ENCODE peak calls at places on chromosomes 11 and 22, in four cellular contexts. Z is heart right ventricle, G is uterus, H is A673. U is an unnamed sample.

GRCh38 chr11:15826826-15827225 is 529.5 kb downstream of the SOX6 start:
- DNase-seq in Z (peak), G (no peak), H (peak), U (peak)

GRCh38 chr11:86688398-86689179 is 16.2 kb upstream of the ME3 start:
- DNase-seq in Z (no peak), G (no peak), H (no peak), U (peak)

GRCh38 chr11:7673724-7674434 is 579 bp upstream of the CYB5R2 start:
- DNase-seq in Z (peak), G (peak), H (no peak), U (peak)

GRCh38 chr11:73176892-73177155 is 34.7 kb upstream of the FCHSD2 start:
- DNase-seq in Z (no peak), G (no peak), H (no peak), U (no peak)

GRCh38 chr11:79052539-79052938 is 388.3 kb downstream of the TENM4 start:
- DNase-seq in Z (no peak), G (no peak), H (no peak), U (no peak)

GRCh38 chr11:18046116-18046777 is at the start of gene TPH1:
- DNase-seq in Z (peak), G (peak), H (no peak), U (peak)

GRCh38 chr11:43130616-43131015 is 181.2 kb upstream of the API5 start:
- DNase-seq in Z (no peak), G (no peak), H (peak), U (no peak)

GRCh38 chr11:78798567-78799170 is 224.0 kb upstream of the NARS2 start:
- DNase-seq in Z (peak), G (peak), H (peak), U (no peak)

GRCh38 chr11:111540114-111540920 is at the start of gene LAYN:
- DNase-seq in Z (peak), G (peak), H (peak), U (peak)

GRCh38 chr11:61602775-61603569 is 22.1 kb upstream of the SYT7 start:
- DNase-seq in Z (peak), G (peak), H (peak), U (no peak)

GRCh38 chr11:99066609-99067008 is 45.9 kb downstream of the CNTN5 start:
- DNase-seq in Z (no peak), G (no peak), H (peak), U (no peak)

GRCh38 chr11:10975287-10975721 is 117.5 kb upstream of the ZBED5 start:
- DNase-seq in Z (no peak), G (no peak), H (peak), U (no peak)

GRCh38 chr11:48063424-48063978 is 83.1 kb downstream of the PTPRJ start:
- DNase-seq in Z (no peak), G (peak), H (no peak), U (no peak)

GRCh38 chr11:74681686-74682651 is 49.3 kb downstream of the CHRDL2 start:
- DNase-seq in Z (peak), G (peak), H (no peak), U (no peak)

GRCh38 chr11:110432713-110433392 is 3.1 kb downstream of the FDX1 start:
- DNase-seq in Z (no peak), G (no peak), H (peak), U (no peak)

GRCh38 chr22:32204856-32205722 is at the start of gene RFPL2:
- DNase-seq in Z (peak), G (no peak), H (peak), U (peak)

GRCh38 chr22:34986461-34986977 is 79.4 kb upstream of the ISX start:
- DNase-seq in Z (no peak), G (no peak), H (no peak), U (no peak)

GRCh38 chr22:25282671-25283561 is 63.5 kb downstream of the CRYBB2 start:
- DNase-seq in Z (no peak), G (no peak), H (no peak), U (peak)

GRCh38 chr22:19970479-19971275 is 29.1 kb upstream of the TXNRD2 start:
- DNase-seq in Z (peak), G (peak), H (peak), U (peak)

GRCh38 chr11:97269527-97269926 is 879.7 kb downstream of the JRKL start:
- DNase-seq in Z (no peak), G (no peak), H (peak), U (no peak)

GRCh38 chr22:39206491-39206890 is 38.3 kb downstream of the PDGFB start:
- DNase-seq in Z (no peak), G (peak), H (no peak), U (no peak)

GRCh38 chr11:18567081-18567480 is 21.5 kb downstream of the UEVLD start:
- DNase-seq in Z (no peak), G (no peak), H (no peak), U (no peak)

GRCh38 chr11:25859776-25860175 is 472.2 kb upstream of the ANO3 start:
- DNase-seq in Z (no peak), G (no peak), H (no peak), U (no peak)

GRCh38 chr11:112518371-112518770 is 257.7 kb upstream of the PLET1 start:
- DNase-seq in Z (no peak), G (no peak), H (no peak), U (no peak)

GRCh38 chr11:117000741-117001096 is 97.5 kb downstream of the SIK3 start:
- DNase-seq in Z (no peak), G (no peak), H (peak), U (no peak)

GRCh38 chr11:46246514-46246913 is 30.9 kb upstream of the CREB3L1 start:
- DNase-seq in Z (no peak), G (no peak), H (no peak), U (no peak)

DNA sequence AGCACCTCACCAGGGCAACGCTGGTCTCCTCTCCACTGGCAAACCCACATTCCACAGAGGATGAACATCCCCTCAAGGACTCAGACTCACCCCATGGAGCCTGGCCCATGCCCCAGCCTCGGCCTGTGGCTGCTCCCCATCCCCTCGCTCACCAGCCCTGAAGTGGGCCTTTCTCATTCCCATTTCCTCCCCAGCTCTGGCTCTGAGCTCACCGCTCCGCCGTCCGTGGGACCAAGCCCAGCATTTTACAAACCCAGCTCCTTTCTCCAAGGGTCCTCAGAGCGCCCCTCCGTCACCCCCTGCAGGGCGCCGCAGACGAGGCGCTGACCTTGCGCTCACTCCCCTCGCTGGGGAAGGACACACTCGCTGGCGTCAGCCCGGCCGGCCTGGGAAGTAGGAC is 6.9 kb upstream of the IGF2 start:
- DNase-seq in Z (no peak), G (no peak), H (no peak), U (peak)
- TF ChIP-seq CTCF in Z (no peak), G (no peak), H (no peak), U (no peak)

GRCh38 chr22:31093090-31093850 is 12.2 kb downstream of the SMTN start:
- DNase-seq in Z (peak), G (peak), H (no peak), U (no peak)
- H3K4me3 ChIP-seq in Z (peak), G (peak), H (no peak), U (no peak)

DNA sequence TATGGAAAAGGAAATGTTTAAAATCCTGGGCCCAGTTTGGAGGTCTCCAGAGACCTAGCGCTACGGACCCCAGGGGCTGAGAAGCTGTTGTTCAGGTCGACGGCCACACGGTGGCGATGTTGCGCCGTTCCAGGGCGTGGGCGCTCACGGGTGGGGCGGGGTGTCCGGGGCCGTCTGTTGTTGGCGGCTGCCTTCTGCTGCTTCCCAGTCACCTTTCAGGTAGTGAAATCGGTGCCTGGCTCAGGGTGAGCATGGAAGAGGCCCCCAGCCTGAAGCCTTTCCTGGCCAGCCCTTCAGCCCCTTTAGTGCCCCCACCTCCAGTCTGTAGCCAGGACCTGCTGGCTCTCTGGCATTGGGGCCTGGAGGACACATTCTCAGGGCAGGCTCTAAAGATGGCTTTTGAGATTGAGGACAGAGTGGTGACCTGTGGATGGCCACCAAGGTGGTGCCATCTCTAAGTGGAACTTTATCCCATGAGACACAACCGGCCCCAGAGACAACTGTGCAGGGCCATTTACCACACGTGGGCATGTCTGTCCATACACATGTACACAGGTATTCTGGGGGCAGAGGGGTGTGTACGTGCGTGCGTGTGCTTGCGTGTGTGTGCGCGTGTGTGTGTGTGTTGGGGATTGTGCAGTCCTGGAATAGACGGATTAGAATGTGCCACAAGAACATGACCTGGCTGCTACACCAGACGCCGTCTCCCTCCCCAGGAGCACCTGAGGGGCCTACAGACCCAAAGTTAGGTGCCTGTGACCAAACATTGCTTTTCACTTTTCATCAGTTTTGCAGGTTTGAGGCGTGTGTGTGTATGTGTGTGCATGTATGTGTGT is 53.8 kb downstream of the ST14 start:
- DNase-seq in Z (peak), G (no peak), H (peak), U (peak)
- H3K27ac ChIP-seq in Z (no peak), G (no peak), H (no peak), U (no peak)

GRCh38 chr22:27757928-27758525 is 43.5 kb downstream of the MN1 start:
- DNase-seq in Z (no peak), G (no peak), H (no peak), U (no peak)

GRCh38 chr22:27755521-27756211 is 45.9 kb downstream of the MN1 start:
- DNase-seq in Z (no peak), G (no peak), H (no peak), U (no peak)

GRCh38 chr22:27754888-27755480 is 46.6 kb downstream of the MN1 start:
- DNase-seq in Z (no peak), G (no peak), H (no peak), U (no peak)

GRCh38 chr22:27754247-27754887 is 47.2 kb downstream of the MN1 start:
- DNase-seq in Z (no peak), G (no peak), H (peak), U (no peak)

GRCh38 chr22:27756212-27756660 is 45.3 kb downstream of the MN1 start:
- DNase-seq in Z (no peak), G (no peak), H (no peak), U (no peak)
- TF ChIP-seq CTCF in Z (no peak), G (no peak), H (no peak), U (no peak)

DNA sequence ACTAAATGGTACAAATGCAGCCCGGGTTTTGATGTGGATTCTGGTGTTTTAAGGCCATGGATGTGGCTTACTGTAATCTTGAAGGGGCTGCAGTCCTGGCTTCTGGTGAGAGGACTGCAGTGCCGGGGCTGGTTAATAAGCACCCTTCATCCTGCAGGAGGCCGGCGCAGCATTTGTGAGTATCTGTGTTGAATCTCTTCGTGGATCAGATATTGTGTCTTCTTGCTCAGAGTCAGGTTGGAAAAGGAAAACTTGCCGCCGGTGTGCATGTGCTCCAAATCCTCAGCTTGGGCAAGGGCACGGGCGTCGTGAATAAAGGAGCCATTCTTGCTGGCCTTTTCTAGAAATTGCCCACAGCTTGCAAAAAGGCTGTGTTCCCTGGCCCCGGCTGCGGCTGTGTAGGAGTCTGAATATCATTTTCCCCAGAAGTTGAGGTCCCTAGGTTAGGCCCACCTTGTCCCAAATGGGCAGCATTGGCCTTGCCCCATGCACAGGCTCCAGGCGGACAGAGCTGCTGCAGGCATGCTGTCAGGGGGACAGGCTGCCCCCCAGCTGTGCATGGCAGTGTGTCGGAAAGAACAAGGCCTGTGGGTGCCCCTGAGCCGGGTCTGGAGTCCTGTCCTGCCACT is 28.9 kb upstream of the PARVB start:
- DNase-seq in Z (no peak), G (no peak), H (no peak), U (no peak)
- H3K4me3 ChIP-seq in Z (no peak), G (no peak), H (no peak), U (peak)

GRCh38 chr22:29861672-29862297 is 21.2 kb upstream of the MTMR3 start:
- DNase-seq in Z (no peak), G (no peak), H (no peak), U (no peak)

GRCh38 chr22:29854432-29854831 is 16.4 kb upstream of the ASCC2 start:
- DNase-seq in Z (no peak), G (no peak), H (no peak), U (no peak)

GRCh38 chr22:29855611-29856181 is 17.6 kb upstream of the ASCC2 start:
- DNase-seq in Z (peak), G (no peak), H (no peak), U (peak)

GRCh38 chr22:29859976-29860766 is 22.1 kb upstream of the ASCC2 start:
- DNase-seq in Z (no peak), G (no peak), H (no peak), U (no peak)

GRCh38 chr22:29856496-29856895 is 18.4 kb upstream of the ASCC2 start:
- DNase-seq in Z (no peak), G (no peak), H (no peak), U (no peak)
- H3K27ac ChIP-seq in Z (peak), G (no peak), H (no peak), U (no peak)

GRCh38 chr22:46299101-46299500 is 2.4 kb downstream of the GTSE1 start:
- DNase-seq in Z (no peak), G (no peak), H (no peak), U (no peak)

GRCh38 chr22:46295277-46295971 is 1.2 kb upstream of the GTSE1 start:
- DNase-seq in Z (no peak), G (no peak), H (no peak), U (no peak)

GRCh38 chr22:46294784-46295183 is 1.9 kb upstream of the GTSE1 start:
- DNase-seq in Z (no peak), G (no peak), H (no peak), U (no peak)

GRCh38 chr22:46297151-46297819 is 615 bp downstream of the GTSE1 start:
- DNase-seq in Z (no peak), G (peak), H (peak), U (no peak)

GRCh38 chr22:46296257-46297150 is at the start of gene GTSE1:
- DNase-seq in Z (peak), G (peak), H (peak), U (peak)
- TF ChIP-seq CTCF in Z (peak), G (peak), H (peak), U (no peak)

GRCh38 chr11:57213282-57214086 is 23.6 kb downstream of the APLNR start:
- DNase-seq in Z (no peak), G (no peak), H (peak), U (no peak)
- H3K4me3 ChIP-seq in Z (peak), G (no peak), H (no peak), U (no peak)

GRCh38 chr11:93350835-93351234 is 20.3 kb downstream of the DEUP1 start:
- DNase-seq in Z (no peak), G (no peak), H (no peak), U (no peak)
- H3K27ac ChIP-seq in Z (no peak), G (no peak), H (no peak), U (no peak)

U was measured in upper lobe of left lung.